ENCODE peak calls at places on chromosomes 6 and 20, in ten cellular contexts. V, Y, A, M, Z, S, G, L, N and T are unnamed samples.

GRCh38 chr6:10954590-10955010 is 67.7 kb downstream of the SYCP2L start:
- DNase-seq in V (peak), Y (peak), A (peak), M (no peak), Z (peak), S (no peak), G (peak), L (peak), N (peak), T (peak)

GRCh38 chr6:73264446-73264845 is 1.4 kb upstream of the KHDC1 start:
- DNase-seq in V (no peak), Y (no peak), A (peak), M (no peak), Z (no peak), S (no peak), G (no peak), L (no peak), N (no peak), T (no peak)

GRCh38 chr6:144007779-144008500 is at the start of gene PLAGL1:
- DNase-seq in V (peak), Y (no peak), A (peak), M (peak), Z (peak), S (peak), G (no peak), L (peak), N (no peak), T (peak)

GRCh38 chr20:53274365-53274764 is 302.2 kb downstream of the TSHZ2 start:
- DNase-seq in V (no peak), Y (no peak), A (no peak), M (no peak), Z (no peak), S (no peak), G (no peak), L (no peak), N (no peak), T (no peak)

GRCh38 chr6:30562470-30563425 is 5.7 kb downstream of the PRR3 start:
- DNase-seq in V (peak), Y (no peak), A (no peak), M (no peak), Z (no peak), S (no peak), G (no peak), L (no peak), N (no peak), T (no peak)

GRCh38 chr6:2165216-2165725 is 80.1 kb downstream of the GMDS start:
- DNase-seq in V (no peak), Y (no peak), A (no peak), M (no peak), Z (no peak), S (no peak), G (no peak), L (no peak), N (no peak), T (no peak)

GRCh38 chr6:22444335-22444734 is 125.0 kb upstream of the HDGFL1 start:
- DNase-seq in V (no peak), Y (no peak), A (no peak), M (no peak), Z (peak), S (no peak), G (no peak), L (no peak), N (no peak), T (no peak)

GRCh38 chr6:50829898-50830439 is 11.3 kb downstream of the TFAP2B start:
- DNase-seq in V (no peak), Y (no peak), A (no peak), M (no peak), Z (no peak), S (no peak), G (no peak), L (no peak), N (no peak), T (no peak)

GRCh38 chr6:20243288-20243687 is 31.0 kb upstream of the MBOAT1 start:
- DNase-seq in V (no peak), Y (no peak), A (no peak), M (no peak), Z (no peak), S (no peak), G (no peak), L (no peak), N (no peak), T (no peak)

GRCh38 chr20:3400260-3401155 is 7.0 kb downstream of the DNAAF9 start:
- DNase-seq in V (no peak), Y (no peak), A (peak), M (no peak), Z (no peak), S (no peak), G (no peak), L (peak), N (no peak), T (no peak)

GRCh38 chr20:1241456-1241855 is 15.6 kb downstream of the RAD21L1 start:
- DNase-seq in V (no peak), Y (no peak), A (no peak), M (no peak), Z (no peak), S (no peak), G (no peak), L (no peak), N (no peak), T (no peak)

GRCh38 chr6:137488736-137489409 is 5.3 kb downstream of the OLIG3 start:
- DNase-seq in V (no peak), Y (peak), A (no peak), M (no peak), Z (no peak), S (no peak), G (no peak), L (no peak), N (no peak), T (no peak)

GRCh38 chr20:62560162-62560561 is 82.1 kb upstream of the SLCO4A1 start:
- DNase-seq in V (no peak), Y (no peak), A (no peak), M (no peak), Z (no peak), S (no peak), G (no peak), L (no peak), N (no peak), T (no peak)

GRCh38 chr20:63501818-63502670 is 3.2 kb upstream of the EEF1A2 start:
- DNase-seq in V (no peak), Y (no peak), A (peak), M (no peak), Z (no peak), S (no peak), G (no peak), L (no peak), N (peak), T (no peak)

GRCh38 chr6:169145991-169146501 is 107.6 kb downstream of the THBS2 start:
- DNase-seq in V (no peak), Y (peak), A (no peak), M (peak), Z (peak), S (no peak), G (peak), L (no peak), N (no peak), T (no peak)

GRCh38 chr6:4346659-4347333 is 211.4 kb upstream of the ECI2 start:
- DNase-seq in V (no peak), Y (peak), A (no peak), M (no peak), Z (no peak), S (no peak), G (no peak), L (no peak), N (no peak), T (no peak)

GRCh38 chr6:124986146-124986545 is 23.9 kb downstream of the RNF217 start:
- DNase-seq in V (no peak), Y (no peak), A (no peak), M (no peak), Z (no peak), S (no peak), G (no peak), L (no peak), N (no peak), T (no peak)

GRCh38 chr20:59485576-59486250 is 118.6 kb upstream of the PHACTR3 start:
- DNase-seq in V (no peak), Y (no peak), A (no peak), M (no peak), Z (no peak), S (no peak), G (no peak), L (no peak), N (no peak), T (no peak)

GRCh38 chr6:137119196-137120104 is 54.0 kb downstream of the IL22RA2 start:
- DNase-seq in V (no peak), Y (no peak), A (peak), M (no peak), Z (no peak), S (no peak), G (no peak), L (no peak), N (no peak), T (no peak)

GRCh38 chr20:61608275-61609085 is 356.4 kb downstream of the CDH4 start:
- DNase-seq in V (peak), Y (no peak), A (no peak), M (no peak), Z (peak), S (no peak), G (no peak), L (no peak), N (peak), T (no peak)

GRCh38 chr6:16827627-16828026 is 66.4 kb upstream of the ATXN1 start:
- DNase-seq in V (no peak), Y (no peak), A (no peak), M (no peak), Z (no peak), S (no peak), G (no peak), L (no peak), N (no peak), T (no peak)

GRCh38 chr6:169990095-169991030 is 238.9 kb downstream of the ERMARD start:
- DNase-seq in V (peak), Y (no peak), A (no peak), M (peak), Z (no peak), S (no peak), G (no peak), L (peak), N (no peak), T (no peak)

GRCh38 chr6:107715523-107716321 is 108.4 kb downstream of the SCML4 start:
- DNase-seq in V (no peak), Y (no peak), A (no peak), M (no peak), Z (no peak), S (no peak), G (no peak), L (no peak), N (no peak), T (no peak)

GRCh38 chr6:44661221-44661609 is 273.7 kb downstream of the CDC5L start:
- DNase-seq in V (no peak), Y (no peak), A (no peak), M (no peak), Z (peak), S (no peak), G (peak), L (no peak), N (no peak), T (no peak)

GRCh38 chr6:101666256-101666655 is 272.7 kb downstream of the GRIK2 start:
- DNase-seq in V (no peak), Y (no peak), A (peak), M (no peak), Z (peak), S (no peak), G (no peak), L (peak), N (no peak), T (no peak)

GRCh38 chr20:16898433-16898832 is 150.3 kb downstream of the OTOR start:
- DNase-seq in V (no peak), Y (no peak), A (no peak), M (no peak), Z (no peak), S (no peak), G (no peak), L (no peak), N (no peak), T (no peak)

GRCh38 chr6:28982476-28983266 is 22.4 kb downstream of the ZNF311 start:
- DNase-seq in V (peak), Y (no peak), A (no peak), M (no peak), Z (peak), S (no peak), G (no peak), L (no peak), N (peak), T (no peak)

GRCh38 chr6:111522393-111523020 is 39.5 kb upstream of the REV3L start:
- DNase-seq in V (peak), Y (no peak), A (no peak), M (no peak), Z (no peak), S (no peak), G (no peak), L (no peak), N (no peak), T (no peak)

GRCh38 chr20:49515588-49515987 is 33.1 kb upstream of the KCNB1 start:
- DNase-seq in V (no peak), Y (no peak), A (no peak), M (no peak), Z (no peak), S (no peak), G (no peak), L (peak), N (no peak), T (no peak)

GRCh38 chr6:87722831-87723726 is 21.0 kb upstream of the AKIRIN2 start:
- DNase-seq in V (peak), Y (no peak), A (peak), M (no peak), Z (peak), S (peak), G (peak), L (peak), N (peak), T (peak)

GRCh38 chr20:13784271-13784892 is 337 bp downstream of the ESF1 start:
- DNase-seq in V (no peak), Y (no peak), A (no peak), M (no peak), Z (no peak), S (no peak), G (no peak), L (no peak), N (no peak), T (no peak)

DNA sequence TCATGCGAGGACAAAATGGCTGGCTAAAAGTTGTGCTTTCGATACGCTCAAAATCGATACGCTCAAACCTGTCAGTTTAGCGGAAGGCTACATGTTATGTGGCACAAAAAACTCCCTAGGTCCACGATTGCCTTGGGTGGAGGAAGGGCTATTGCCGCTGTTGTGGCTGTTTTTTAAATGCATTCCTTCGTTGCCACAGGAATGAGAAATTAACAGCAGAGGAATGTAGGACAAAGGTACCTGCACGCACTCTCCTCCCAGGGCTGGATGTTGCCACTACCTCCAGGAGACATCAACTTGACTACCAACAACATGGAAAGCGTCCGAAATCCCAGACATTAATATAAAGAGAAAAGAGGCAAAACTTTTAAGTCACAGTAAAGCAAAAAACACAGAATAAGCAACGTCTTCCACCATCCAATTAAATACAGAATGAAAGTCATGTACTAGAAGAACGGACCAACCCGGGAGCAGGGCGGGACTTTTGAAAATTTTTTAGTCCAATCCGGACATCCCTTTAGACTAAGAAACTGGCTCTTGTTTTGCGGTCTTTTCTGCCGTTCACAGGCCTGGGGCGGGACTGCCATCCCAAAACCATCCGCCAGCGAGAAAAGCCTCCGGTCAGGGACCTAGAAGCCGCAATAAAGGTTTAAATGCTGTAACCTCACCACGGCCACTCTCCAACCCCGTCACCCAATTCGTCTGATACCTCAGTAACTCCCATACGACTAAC is 32.1 kb upstream of the HFE start:
- DNase-seq in V (peak), Y (peak), A (peak), M (peak), Z (peak), S (peak), G (peak), L (peak), N (peak), T (peak)
- TF ChIP-seq CTCF in V (no peak), Y (peak), A (no peak), M (peak), Z (peak), S (peak), G (no peak), L (no peak), N (no peak), T (no peak)

GRCh38 chr20:34475979-34476736 is 40.1 kb upstream of the DYNLRB1 start:
- DNase-seq in V (no peak), Y (no peak), A (peak), M (no peak), Z (peak), S (no peak), G (no peak), L (peak), N (peak), T (peak)

GRCh38 chr20:34472246-34472925 is 43.8 kb upstream of the DYNLRB1 start:
- DNase-seq in V (peak), Y (no peak), A (no peak), M (no peak), Z (peak), S (no peak), G (peak), L (no peak), N (peak), T (no peak)

GRCh38 chr20:34468956-34469355 is 47.3 kb upstream of the DYNLRB1 start:
- DNase-seq in V (no peak), Y (no peak), A (no peak), M (no peak), Z (no peak), S (no peak), G (no peak), L (no peak), N (no peak), T (no peak)

DNA sequence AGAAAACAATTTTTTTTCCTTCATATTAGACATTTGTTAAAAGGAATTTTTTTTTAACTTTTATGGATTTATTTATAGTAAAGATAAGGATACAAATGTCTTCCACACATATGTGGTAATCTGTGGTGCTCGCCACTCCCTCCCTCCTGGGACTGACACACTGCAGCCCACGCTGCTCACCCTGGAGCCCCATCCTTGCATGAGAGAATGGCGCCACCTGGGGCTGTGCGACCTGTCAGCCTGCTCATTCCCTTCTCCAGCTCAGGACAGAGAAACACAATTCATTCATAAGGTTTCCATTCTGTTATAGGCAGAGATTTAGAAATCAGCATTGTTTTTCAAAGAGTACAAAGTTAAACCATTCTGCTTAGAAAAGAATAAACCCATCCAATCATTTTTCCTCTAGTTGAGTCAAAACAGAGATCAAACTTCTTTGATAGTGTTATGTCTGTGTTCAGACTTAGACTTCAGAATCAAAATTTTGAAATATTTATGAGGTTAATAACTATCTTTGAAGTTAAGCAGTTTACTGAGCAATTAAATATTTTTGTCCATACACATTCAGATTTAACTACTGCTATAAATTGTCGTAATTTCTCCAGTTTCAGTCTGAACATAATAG is 42.8 kb upstream of the DYNLRB1 start:
- DNase-seq in V (peak), Y (no peak), A (no peak), M (peak), Z (peak), S (no peak), G (peak), L (no peak), N (peak), T (peak)
- TF ChIP-seq CTCF in V (peak), Y (no peak), A (no peak), M (no peak), Z (peak), S (peak), G (peak), L (no peak), N (peak), T (peak)

GRCh38 chr20:32470940-32471339 is 112.8 kb downstream of the ASXL1 start:
- DNase-seq in V (no peak), Y (no peak), A (no peak), M (no peak), Z (no peak), S (no peak), G (no peak), L (no peak), N (no peak), T (no peak)

GRCh38 chr20:32468313-32468640 is 110.1 kb downstream of the ASXL1 start:
- DNase-seq in V (no peak), Y (no peak), A (no peak), M (no peak), Z (no peak), S (no peak), G (no peak), L (no peak), N (no peak), T (no peak)

GRCh38 chr20:32472581-32473207 is 112.4 kb downstream of the NOL4L start:
- DNase-seq in V (no peak), Y (no peak), A (no peak), M (no peak), Z (no peak), S (no peak), G (no peak), L (no peak), N (no peak), T (no peak)

GRCh38 chr20:32468860-32469259 is 110.7 kb downstream of the ASXL1 start:
- DNase-seq in V (no peak), Y (no peak), A (no peak), M (no peak), Z (no peak), S (no peak), G (no peak), L (no peak), N (no peak), T (no peak)

GRCh38 chr20:32470025-32470861 is 112.1 kb downstream of the ASXL1 start:
- DNase-seq in V (peak), Y (no peak), A (peak), M (no peak), Z (peak), S (no peak), G (no peak), L (no peak), N (peak), T (no peak)
- TF ChIP-seq CTCF in V (peak), Y (peak), A (peak), M (no peak), Z (peak), S (peak), G (peak), L (peak), N (peak), T (peak)

DNA sequence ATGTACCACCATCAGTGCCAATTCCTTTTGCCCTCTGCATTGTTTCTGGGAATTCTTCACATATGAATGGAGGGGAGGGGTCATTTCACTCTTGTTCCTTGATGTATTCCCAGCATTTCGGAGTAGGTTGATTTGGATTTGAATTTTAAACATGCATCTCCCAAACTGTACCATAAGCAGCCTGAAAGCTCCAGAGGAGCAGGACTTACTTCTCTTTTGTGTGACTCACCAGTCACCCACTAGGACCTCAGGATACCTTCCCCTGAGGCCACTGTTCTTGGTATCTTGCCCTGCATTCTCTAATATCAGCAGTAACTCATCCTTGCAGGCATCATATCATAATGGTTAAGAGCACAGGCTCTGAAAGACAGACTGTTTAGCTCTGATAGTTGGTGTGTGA is 723 bp downstream of the MRPL2 start:
- DNase-seq in V (peak), Y (no peak), A (no peak), M (no peak), Z (no peak), S (no peak), G (no peak), L (no peak), N (no peak), T (no peak)
- TF ChIP-seq CTCF in V (no peak), Y (no peak), A (no peak), M (no peak), Z (no peak), S (no peak), G (no peak), L (no peak), N (no peak), T (no peak)

DNA sequence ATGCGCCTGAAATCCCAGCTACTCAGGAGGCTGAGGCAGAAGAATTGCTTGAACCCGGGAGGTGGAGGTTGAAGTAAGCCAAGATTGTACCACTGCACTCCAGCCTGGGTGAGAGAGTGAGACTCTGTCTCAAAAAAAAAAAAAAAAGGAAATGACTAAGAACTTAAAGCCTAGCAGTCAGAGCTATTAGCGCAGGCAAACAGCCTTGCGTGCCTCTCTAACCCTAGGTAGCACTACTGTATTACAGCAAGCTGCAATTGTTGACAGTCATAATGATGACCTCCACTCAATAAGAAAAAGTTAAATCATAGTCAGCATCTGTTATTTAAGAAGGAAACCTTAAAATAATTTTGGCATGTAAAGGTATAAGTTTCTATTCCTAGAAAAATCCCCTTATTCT is 14.4 kb downstream of the GSS start:
- DNase-seq in V (peak), Y (no peak), A (no peak), M (no peak), Z (no peak), S (no peak), G (no peak), L (no peak), N (peak), T (no peak)
- TF ChIP-seq CTCF in V (no peak), Y (no peak), A (no peak), M (no peak), Z (no peak), S (no peak), G (no peak), L (no peak), N (no peak), T (no peak)